ENCODE peak calls at places on chromosomes 16 and 17, in eight cellular contexts. C, D, M, I, H, N, U and B are unnamed samples.
A peak's percentile ranks its signal among the peaks of the same experiment; 100 is the strongest.

GRCh38 chr17:6163632-6164319 is 93.6 kb downstream of the WSCD1 start:
- DNase-seq in C (no peak), U (no peak), D (no peak), H (no peak), I (no peak), N (peak; percentile 56), M (no peak), B (no peak)

GRCh38 chr17:10668771-10669170 is 11.7 kb upstream of the MYH3 start:
- DNase-seq in H (no peak), N (peak; percentile 39), D (no peak), C (peak; percentile 35), M (no peak), I (no peak), U (no peak), B (peak; percentile 9)

GRCh38 chr16:24834459-24835335 is 11.1 kb upstream of the SLC5A11 start:
- DNase-seq in M (peak; percentile 27), C (peak; percentile 58), I (no peak), N (peak; percentile 44), H (peak; percentile 62), U (no peak), D (no peak), B (peak; percentile 34)

GRCh38 chr17:69047368-69048263 is 13.1 kb downstream of the ABCA9 start:
- DNase-seq in U (no peak), I (no peak), C (peak; percentile 50), H (peak; percentile 100), D (peak; percentile 81), N (peak; percentile 20), M (no peak), B (peak; percentile 91)

GRCh38 chr16:15422222-15422621 is 12.2 kb upstream of the BMERB1 start:
- DNase-seq in M (no peak), I (no peak), U (no peak), C (no peak), H (no peak), D (peak; percentile 39), N (no peak), B (no peak)

GRCh38 chr16:69285240-69285639 is 25.9 kb upstream of the VPS4A start:
- DNase-seq in I (no peak), C (no peak), M (no peak), H (no peak), D (no peak), U (no peak), N (no peak), B (no peak)

GRCh38 chr16:22757202-22757601 is 56.8 kb upstream of the HS3ST2 start:
- DNase-seq in C (no peak), H (no peak), M (no peak), D (no peak), N (no peak), U (no peak), I (no peak), B (no peak)

GRCh38 chr16:57568173-57568678 is 25.8 kb downstream of the ADGRG5 start:
- DNase-seq in N (no peak), I (no peak), C (no peak), U (no peak), H (no peak), M (no peak), D (no peak), B (no peak)

GRCh38 chr17:79160980-79161621 is 86.5 kb downstream of the ENGASE start:
- DNase-seq in U (no peak), C (no peak), M (no peak), I (no peak), H (no peak), N (no peak), D (no peak), B (no peak)

GRCh38 chr16:31333686-31334649 is 21.0 kb upstream of the ITGAX start:
- DNase-seq in M (no peak), N (peak; percentile 49), C (peak; percentile 24), I (no peak), D (no peak), U (no peak), H (peak; percentile 66), B (no peak)

GRCh38 chr17:55332296-55333041 is 67.7 kb downstream of the HLF start:
- DNase-seq in C (no peak), M (no peak), U (no peak), N (no peak), I (peak; percentile 76), H (no peak), D (no peak), B (no peak)

GRCh38 chr16:12651765-12652531 is 151.7 kb downstream of the CPPED1 start:
- DNase-seq in M (no peak), I (no peak), H (no peak), C (no peak), U (no peak), D (no peak), N (no peak), B (no peak)

GRCh38 chr17:82892869-82893565 is 53.2 kb upstream of the ZNF750 start:
- DNase-seq in N (no peak), H (no peak), M (no peak), C (no peak), I (peak; percentile 82), U (no peak), D (no peak), B (no peak)

GRCh38 chr16:5031601-5032000 is 2.1 kb downstream of the NAGPA start:
- DNase-seq in I (no peak), N (no peak), D (no peak), C (no peak), U (no peak), H (no peak), M (no peak), B (no peak)

GRCh38 chr16:24737391-24737871 is 8.0 kb downstream of the TNRC6A start:
- DNase-seq in M (no peak), N (peak; percentile 20), I (no peak), U (no peak), H (peak; percentile 86), C (peak; percentile 75), D (no peak), B (peak; percentile 13)

GRCh38 chr17:7987112-7987893 is 15.1 kb upstream of the GUCY2D start:
- DNase-seq in H (no peak), C (peak; percentile 65), M (no peak), U (no peak), N (no peak), I (no peak), D (no peak), B (no peak)

GRCh38 chr16:70715860-70716357 is 30.1 kb upstream of the MTSS2 start:
- DNase-seq in M (peak; percentile 17), U (no peak), N (no peak), D (no peak), I (no peak), C (peak; percentile 21), H (no peak), B (no peak)

GRCh38 chr17:71703701-71704100 is 417.1 kb upstream of the SOX9 start:
- DNase-seq in I (no peak), D (no peak), C (no peak), M (no peak), H (no peak), N (no peak), U (no peak), B (no peak)

GRCh38 chr16:11564046-11564926 is 22.4 kb downstream of the LITAF start:
- DNase-seq in N (no peak), D (no peak), H (no peak), I (peak; percentile 36), C (no peak), M (no peak), U (no peak), B (no peak)

GRCh38 chr17:40287494-40288369 is at the start of gene CDC6:
- DNase-seq in C (peak; percentile 99), N (peak; percentile 98), D (peak; percentile 99), I (peak; percentile 99), U (peak; percentile 99), M (peak; percentile 98), H (peak; percentile 100), B (peak; percentile 99)
- H3K27ac ChIP-seq in C (peak within 1 kb of the TSS; percentile 58), N (peak within 1 kb of the TSS; percentile 89), D (no peak within 1 kb of the TSS), I (no peak within 1 kb of the TSS), U (peak within 1 kb of the TSS; percentile 84), M (peak within 1 kb of the TSS; percentile 38), H (peak within 1 kb of the TSS; percentile 92), B (peak within 1 kb of the TSS; percentile 18)

GRCh38 chr17:41060052-41060604 is at the start of gene KRTAP2-3:
- DNase-seq in U (no peak), D (no peak), I (no peak), C (peak; percentile 97), H (peak; percentile 36), N (peak; percentile 81), M (no peak), B (peak; percentile 89)

GRCh38 chr17:41063449-41063848 is 2.2 kb downstream of the KRTAP2-4 start:
- DNase-seq in C (no peak), H (peak; percentile 23), D (no peak), N (no peak), U (no peak), I (no peak), M (no peak), B (no peak)

GRCh38 chr17:41057547-41057946 is 2.4 kb downstream of the KRTAP2-3 start:
- DNase-seq in U (no peak), H (no peak), D (no peak), M (no peak), C (no peak), N (no peak), I (no peak), B (no peak)

GRCh38 chr17:41061969-41062368 is 2.1 kb upstream of the KRTAP2-3 start:
- DNase-seq in N (peak; percentile 54), C (peak; percentile 87), U (no peak), I (no peak), M (no peak), H (peak; percentile 62), D (no peak), B (peak; percentile 75)

DNA sequence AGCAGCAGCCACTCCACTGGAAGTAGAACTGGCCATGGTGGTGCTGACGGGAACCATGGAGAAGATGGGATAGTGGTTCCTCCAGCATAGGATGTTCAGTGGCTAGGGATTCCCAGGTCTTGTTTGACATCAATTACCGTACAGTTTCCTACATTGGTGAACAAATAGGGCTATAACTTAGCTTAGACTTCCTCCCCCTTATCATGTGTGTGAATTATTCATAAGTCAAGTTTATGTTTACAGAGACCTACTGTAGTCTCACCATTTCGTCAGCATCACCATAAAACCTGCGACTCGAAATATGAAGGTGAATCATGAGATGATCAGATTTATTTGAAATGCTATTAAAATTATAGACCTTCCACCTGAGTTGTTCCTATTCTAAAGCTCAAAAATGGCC is 1.2 kb downstream of the KRTAP2-3 start:
- DNase-seq in N (no peak), C (peak; percentile 20), M (no peak), I (no peak), H (peak; percentile 48), U (no peak), D (no peak), B (no peak)
- H3K27ac ChIP-seq in N (no peak overlapping the region), C (peak overlapping the region; percentile 85), M (no peak overlapping the region), I (no peak overlapping the region), H (peak overlapping the region; percentile 79), U (no peak overlapping the region), D (no peak overlapping the region), B (peak overlapping the region; percentile 71)

GRCh38 chr17:66724581-66725341 is 110.2 kb upstream of the CACNG5 start:
- DNase-seq in M (no peak), D (peak; percentile 37), C (peak; percentile 38), N (no peak), H (no peak), I (no peak), U (no peak), B (peak; percentile 33)
- H3K27ac ChIP-seq in M (no peak overlapping the region), D (no peak overlapping the region), C (no peak overlapping the region), N (peak overlapping the region; percentile 87), H (no peak overlapping the region), I (no peak overlapping the region), U (peak overlapping the region; percentile 48), B (no peak overlapping the region)

DNA sequence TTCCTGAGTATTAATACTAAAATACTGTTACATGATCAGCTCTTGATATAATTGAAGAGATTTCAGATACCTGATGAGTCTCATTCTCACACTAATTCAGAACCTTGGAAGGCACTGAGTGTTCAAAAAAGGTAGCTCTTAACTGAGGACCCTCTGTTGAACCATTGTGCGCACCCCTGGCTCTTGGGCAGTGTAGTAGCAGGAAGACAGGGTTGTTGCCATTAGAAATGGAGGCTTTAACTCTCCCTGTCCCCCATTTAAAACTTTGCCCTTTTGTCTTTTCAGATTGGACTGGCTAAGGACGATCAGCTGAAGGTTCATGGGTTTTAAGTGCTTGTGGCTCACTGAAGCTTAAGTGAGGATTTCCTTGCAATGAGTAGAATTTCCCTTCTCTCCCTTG is 1.8 kb downstream of the EIF1 start:
- DNase-seq in M (no peak), H (no peak), D (no peak), C (no peak), I (no peak), N (no peak), U (no peak), B (no peak)
- H3K27ac ChIP-seq in M (no peak overlapping the region), H (peak overlapping the region; percentile 99), D (no peak overlapping the region), C (peak overlapping the region; percentile 100), I (peak overlapping the region; percentile 100), N (no peak overlapping the region), U (no peak overlapping the region), B (peak overlapping the region; percentile 98)